ENCODE peak calls at places on chromosomes 5 and 9, in ten cellular contexts. M is gastrocnemius medialis, H is ovary, N is vagina, R is transverse colon, L is tibial nerve, V is right lobe of liver, Z is stomach, G is HCT116, I is uterus. P is an unnamed sample.
A peak's percentile ranks its signal among the peaks of the same experiment; 100 is the strongest.

GRCh38 chr9:127963359-127964064 is 17.3 kb downstream of the EEIG1 start:
- DNase-seq in V (peak; percentile 93), R (no peak), N (no peak), M (no peak), H (peak; percentile 87), L (no peak), G (no peak), Z (no peak), I (peak; percentile 69), P (no peak)

GRCh38 chr5:178577376-178577839 is 12.8 kb downstream of the COL23A1 start:
- DNase-seq in Z (no peak), H (no peak), N (peak; percentile 29), I (no peak), G (no peak), V (no peak), R (no peak), M (no peak), L (no peak), P (no peak)

GRCh38 chr5:141680751-141681201 is 1.3 kb downstream of the ARAP3 start:
- DNase-seq in H (no peak), R (peak; percentile 19), M (no peak), G (no peak), I (peak; percentile 51), N (no peak), L (no peak), V (no peak), Z (no peak), P (no peak)

GRCh38 chr5:157327771-157328170 is 61.8 kb downstream of the CYFIP2 start:
- DNase-seq in M (no peak), G (no peak), L (no peak), N (no peak), V (no peak), I (no peak), R (no peak), H (no peak), Z (no peak), P (no peak)

GRCh38 chr5:111313017-111313724 is 89.0 kb downstream of the CAMK4 start:
- DNase-seq in R (no peak), V (no peak), M (no peak), L (no peak), H (no peak), N (no peak), G (no peak), Z (no peak), I (no peak), P (no peak)

GRCh38 chr9:97714435-97714834 is 17.3 kb upstream of the XPA start:
- DNase-seq in G (no peak), L (no peak), H (no peak), N (no peak), Z (no peak), M (no peak), I (no peak), R (no peak), V (no peak), P (no peak)

GRCh38 chr9:31730398-31730797 is 654.0 kb upstream of the ACO1 start:
- DNase-seq in G (no peak), I (no peak), L (no peak), R (no peak), M (no peak), H (no peak), Z (no peak), V (no peak), N (no peak), P (no peak)

GRCh38 chr9:35904338-35904737 is 1.7 kb upstream of the HRCT1 start:
- DNase-seq in N (no peak), G (no peak), V (no peak), I (no peak), H (no peak), L (no peak), M (no peak), R (no peak), Z (no peak), P (no peak)

GRCh38 chr5:97929383-97929782 is 746.3 kb upstream of the RIOK2 start:
- DNase-seq in G (no peak), V (no peak), L (no peak), M (no peak), I (no peak), H (no peak), R (no peak), Z (no peak), N (no peak), P (no peak)

GRCh38 chr5:66932446-66932845 is 264.2 kb downstream of the CD180 start:
- DNase-seq in N (no peak), L (no peak), M (no peak), R (no peak), I (no peak), Z (no peak), H (no peak), V (no peak), G (no peak), P (no peak)

GRCh38 chr5:147734839-147735238 is 47.7 kb downstream of the JAKMIP2 start:
- DNase-seq in H (no peak), V (no peak), G (no peak), N (no peak), R (no peak), Z (no peak), I (no peak), L (no peak), M (no peak), P (no peak)

GRCh38 chr5:1517838-1518237 is 5.9 kb downstream of the LPCAT1 start:
- DNase-seq in R (peak; percentile 18), Z (peak; percentile 23), N (peak; percentile 37), I (peak; percentile 8), V (peak; percentile 50), M (no peak), H (peak; percentile 16), L (peak; percentile 11), G (no peak), P (peak; percentile 5)

GRCh38 chr5:154236-154635 is 37.1 kb upstream of the LRRC14B start:
- DNase-seq in M (no peak), L (no peak), I (no peak), Z (no peak), V (no peak), R (no peak), N (no peak), G (no peak), H (no peak), P (no peak)

GRCh38 chr5:136133416-136134383 is 1.1 kb downstream of the SMAD5 start:
- DNase-seq in R (peak; percentile 66), M (no peak), V (peak; percentile 59), Z (peak; percentile 68), I (peak; percentile 30), N (no peak), G (no peak), H (peak; percentile 51), L (no peak), P (peak; percentile 49)
- TF ChIP-seq POLR2A in R (no peak), M (no peak), V (no peak), Z (no peak), I (no peak), N (no peak), G (no peak), H (no peak), L (no peak), P (no peak)

GRCh38 chr9:77013186-77013931 is 6.1 kb upstream of the FOXB2 start:
- DNase-seq in N (no peak), L (no peak), R (no peak), G (no peak), H (no peak), I (no peak), M (no peak), Z (no peak), V (no peak), P (no peak)

GRCh38 chr9:77015291-77016048 is 4.0 kb upstream of the FOXB2 start:
- DNase-seq in N (no peak), L (no peak), G (no peak), R (no peak), M (no peak), Z (no peak), V (no peak), I (no peak), H (no peak), P (no peak)

GRCh38 chr9:77016111-77016525 is 3.3 kb upstream of the FOXB2 start:
- DNase-seq in M (no peak), Z (no peak), V (no peak), I (no peak), N (no peak), H (no peak), L (no peak), G (no peak), R (no peak), P (no peak)

GRCh38 chr9:77013932-77014596 is 5.4 kb upstream of the FOXB2 start:
- DNase-seq in G (no peak), I (no peak), H (no peak), M (no peak), L (no peak), N (no peak), V (no peak), R (no peak), Z (no peak), P (no peak)

GRCh38 chr9:77014597-77015263 is 4.7 kb upstream of the FOXB2 start:
- DNase-seq in L (no peak), V (no peak), G (no peak), N (no peak), M (no peak), R (no peak), Z (no peak), H (no peak), I (no peak), P (no peak)
- H3K27me3 ChIP-seq in L (peaks cover 100% of the 10 kb centered on the region), V (peaks cover 55% of the 10 kb centered on the region), G (no peaks in the 10 kb centered on the region), N (peaks cover 25% of the 10 kb centered on the region), M (peaks cover 99% of the 10 kb centered on the region), R (peaks cover 100% of the 10 kb centered on the region), Z (peaks cover 63% of the 10 kb centered on the region), H (peaks cover 4% of the 10 kb centered on the region), I (peaks cover 45% of the 10 kb centered on the region), P (no peaks in the 10 kb centered on the region)

GRCh38 chr9:94033383-94033782 is 50.9 kb upstream of the PTPDC1 start:
- DNase-seq in L (no peak), M (no peak), G (no peak), Z (no peak), H (no peak), N (no peak), I (no peak), R (no peak), V (no peak), P (no peak)

GRCh38 chr9:94029932-94030317 is 54.3 kb upstream of the PTPDC1 start:
- DNase-seq in H (no peak), R (no peak), M (no peak), N (no peak), V (no peak), L (no peak), I (no peak), Z (no peak), G (no peak), P (no peak)

GRCh38 chr9:94031380-94031779 is 52.9 kb upstream of the PTPDC1 start:
- DNase-seq in R (no peak), G (no peak), H (no peak), V (no peak), L (no peak), N (no peak), Z (no peak), M (no peak), I (no peak), P (no peak)

GRCh38 chr9:94031946-94032345 is 52.3 kb upstream of the PTPDC1 start:
- DNase-seq in G (no peak), R (no peak), M (no peak), Z (no peak), V (no peak), L (no peak), N (no peak), H (no peak), I (no peak), P (no peak)

GRCh38 chr9:94030318-94031179 is 53.7 kb upstream of the PTPDC1 start:
- DNase-seq in V (peak; percentile 88), Z (peak; percentile 87), N (no peak), L (peak; percentile 75), I (peak; percentile 77), G (peak; percentile 56), R (peak; percentile 87), H (peak; percentile 82), M (peak; percentile 80), P (peak; percentile 85)
- TF ChIP-seq POLR2A in V (peak; percentile 83), Z (peak; percentile 24), N (peak; percentile 65), L (peak; percentile 69), I (peak; percentile 75), G (peak; percentile 77), R (peak; percentile 61), H (peak; percentile 62), M (peak; percentile 88), P (peak; percentile 63)

GRCh38 chr5:149256451-149256850 is 15.2 kb upstream of the AFAP1L1 start:
- DNase-seq in Z (no peak), I (no peak), V (no peak), H (no peak), M (no peak), G (no peak), L (no peak), R (no peak), N (no peak), P (no peak)
- H3K27me3 ChIP-seq in Z (no peaks in the 10 kb centered on the region), I (no peaks in the 10 kb centered on the region), V (no peaks in the 10 kb centered on the region), H (no peaks in the 10 kb centered on the region), M (no peaks in the 10 kb centered on the region), G (no peaks in the 10 kb centered on the region), L (no peaks in the 10 kb centered on the region), R (no peaks in the 10 kb centered on the region), N (no peaks in the 10 kb centered on the region), P (no peaks in the 10 kb centered on the region)

P was measured in body of pancreas.